ENCODE peak calls at places on chromosomes 2 and 18, in four cellular contexts. I, B, H and L are unnamed samples.

GRCh38 chr18:61892683-61893303 is at the start of gene RNF152:
- DNase-seq in I (no peak), B (peak), H (peak), L (peak)

GRCh38 chr2:84481702-84482101 is 22.6 kb upstream of the SUCLG1 start:
- DNase-seq in I (no peak), B (no peak), H (no peak), L (no peak)

GRCh38 chr2:108548221-108549003 is 14.1 kb downstream of the LIMS1 start:
- DNase-seq in I (no peak), B (no peak), H (no peak), L (no peak)

GRCh38 chr18:8630546-8630945 is 21.3 kb downstream of the RAB12 start:
- DNase-seq in I (no peak), B (no peak), H (no peak), L (no peak)

GRCh38 chr2:194103941-194104655 is 1552.9 kb upstream of the SLC39A10 start:
- DNase-seq in I (no peak), B (no peak), H (no peak), L (no peak)

GRCh38 chr18:32669549-32670165 is 103.2 kb downstream of the KLHL14 start:
- DNase-seq in I (no peak), B (no peak), H (peak), L (no peak)

GRCh38 chr2:215758691-215759090 is 254.7 kb downstream of the MREG start:
- DNase-seq in I (no peak), B (no peak), H (no peak), L (no peak)

GRCh38 chr2:17355608-17356329 is 162.5 kb downstream of the RAD51AP2 start:
- DNase-seq in I (no peak), B (no peak), H (no peak), L (no peak)

GRCh38 chr2:216072473-216072872 is 9.1 kb downstream of the PECR start:
- DNase-seq in I (no peak), B (no peak), H (no peak), L (no peak)

GRCh38 chr18:35617865-35618264 is 36.3 kb downstream of the GALNT1 start:
- DNase-seq in I (no peak), B (no peak), H (no peak), L (no peak)

GRCh38 chr18:10188971-10189810 is 265.2 kb upstream of the APCDD1 start:
- DNase-seq in I (no peak), B (no peak), H (no peak), L (no peak)

GRCh38 chr18:69400253-69400975 is at the start of gene DOK6:
- DNase-seq in I (no peak), B (no peak), H (peak), L (no peak)

GRCh38 chr2:169824373-169825333 is at the start of gene METTL5:
- DNase-seq in I (peak), B (peak), H (peak), L (peak)

GRCh38 chr2:219308142-219309093 is 783 bp downstream of the PTPRN start:
- DNase-seq in I (no peak), B (no peak), H (peak), L (peak)

GRCh38 chr2:20465716-20466391 is 19.0 kb downstream of the RHOB start:
- DNase-seq in I (no peak), B (peak), H (no peak), L (no peak)

GRCh38 chr2:25955036-25955435 is 27.3 kb downstream of the KIF3C start:
- DNase-seq in I (no peak), B (no peak), H (no peak), L (no peak)

GRCh38 chr2:210299974-210300373 is 15.0 kb downstream of the MYL1 start:
- DNase-seq in I (no peak), B (no peak), H (no peak), L (no peak)

GRCh38 chr18:62863629-62864028 is 148.3 kb downstream of the PHLPP1 start:
- DNase-seq in I (no peak), B (no peak), H (no peak), L (no peak)

GRCh38 chr2:25381502-25381901 is 39.8 kb upstream of the DNMT3A start:
- DNase-seq in I (no peak), B (no peak), H (no peak), L (no peak)

GRCh38 chr2:152336103-152336853 is 1.3 kb downstream of the FMNL2 start:
- DNase-seq in I (no peak), B (peak), H (peak), L (no peak)

GRCh38 chr2:152337511-152337903 is 2.5 kb downstream of the FMNL2 start:
- DNase-seq in I (no peak), B (no peak), H (no peak), L (no peak)

GRCh38 chr2:152335851-152336102 is 803 bp downstream of the FMNL2 start:
- DNase-seq in I (no peak), B (no peak), H (no peak), L (no peak)

GRCh38 chr2:152336854-152337510 is 2.0 kb downstream of the FMNL2 start:
- DNase-seq in I (no peak), B (peak), H (peak), L (no peak)

GRCh38 chr2:152334701-152335015 is 316 bp upstream of the FMNL2 start:
- DNase-seq in I (no peak), B (no peak), H (no peak), L (no peak)
- TF ChIP-seq POLR2AphosphoS5 in I (no peak), B (no peak), H (no peak), L (no peak)

GRCh38 chr2:98664323-98664722 is 55.9 kb downstream of the UNC50 start:
- DNase-seq in I (no peak), B (no peak), H (no peak), L (no peak)
- TF ChIP-seq POLR2AphosphoS5 in I (no peak), B (no peak), H (no peak), L (no peak)

GRCh38 chr2:12325806-12326205 is 390.9 kb upstream of the TRIB2 start:
- DNase-seq in I (no peak), B (no peak), H (no peak), L (no peak)
- TF ChIP-seq POLR2AphosphoS5 in I (no peak), B (no peak), H (no peak), L (no peak)

DNA sequence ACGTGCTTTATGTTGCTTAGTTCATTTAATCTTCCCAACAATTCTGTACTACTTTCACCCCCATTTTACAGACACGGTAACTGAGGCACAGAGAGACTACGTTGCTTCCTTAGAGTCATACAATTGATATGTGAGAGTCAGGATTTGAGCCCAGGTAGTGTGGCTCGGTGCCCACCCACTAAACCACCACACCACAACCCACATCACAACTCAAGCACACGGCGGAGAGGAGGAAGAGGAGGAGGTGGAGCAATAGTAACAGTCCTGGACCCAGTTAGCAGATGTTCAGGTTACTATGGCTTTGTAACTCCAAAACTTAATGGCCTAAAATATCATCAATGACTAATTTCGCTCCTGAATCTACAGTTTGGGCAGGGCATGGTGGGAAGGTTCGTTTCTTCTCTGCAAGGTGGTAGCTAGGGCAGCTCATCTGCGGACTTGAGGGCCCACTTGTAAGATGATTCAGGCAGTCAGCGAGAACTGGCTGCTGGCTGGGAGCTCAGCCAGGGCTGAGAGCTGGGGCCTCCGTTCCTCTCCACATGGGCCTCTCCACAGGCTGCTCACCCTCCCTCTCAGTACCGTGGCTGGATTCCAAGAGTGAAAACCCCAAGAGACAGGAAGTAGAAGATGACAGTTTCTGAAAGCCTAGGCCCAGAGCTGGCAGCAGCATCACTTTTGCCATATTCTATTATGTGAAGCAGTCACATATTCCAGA is 167.1 kb downstream of the ZFP36L2 start:
- DNase-seq in I (no peak), B (peak), H (no peak), L (no peak)
- TF ChIP-seq POLR2AphosphoS5 in I (no peak), B (peak), H (no peak), L (no peak)

GRCh38 chr2:152335016-152335850 is at the start of gene FMNL2:
- DNase-seq in I (no peak), B (peak), H (peak), L (peak)
- TF ChIP-seq POLR2AphosphoS5 in I (peak), B (peak), H (peak), L (peak)